ENCODE peak calls at places on chromosomes 7 and 10, in six cellular contexts. R is heart left ventricle, O is sigmoid colon, Z is HL-60, W is psoas muscle, Y is GM23338. X is an unnamed sample.
A peak's percentile ranks its signal among the peaks of the same experiment; 100 is the strongest.

GRCh38 chr10:79068203-79068561 is 584 bp upstream of the ZMIZ1 start:
- DNase-seq in Z (no peak), R (no peak), Y (peak; percentile 57), W (peak; percentile 37), O (no peak), X (no peak)

GRCh38 chr7:77455334-77455733 is 39.2 kb upstream of the GSAP start:
- DNase-seq in R (peak; percentile 35), Z (no peak), Y (no peak), O (no peak), W (peak; percentile 74), X (peak; percentile 46)

GRCh38 chr7:7327423-7327822 is 145.1 kb downstream of the C1GALT1 start:
- DNase-seq in Y (no peak), R (no peak), O (no peak), Z (no peak), W (no peak), X (no peak)

GRCh38 chr7:45394117-45394708 is 180.0 kb upstream of the ADCY1 start:
- DNase-seq in R (no peak), Y (no peak), W (no peak), Z (no peak), O (no peak), X (no peak)

GRCh38 chr10:14032406-14032998 is 298.2 kb downstream of the FRMD4A start:
- DNase-seq in Y (peak; percentile 88), O (no peak), R (no peak), W (no peak), Z (no peak), X (no peak)

GRCh38 chr7:102044984-102045673 is 227.7 kb downstream of the CUX1 start:
- DNase-seq in O (peak; percentile 79), W (peak; percentile 52), R (peak; percentile 41), Y (no peak), Z (peak; percentile 70), X (peak; percentile 75)

GRCh38 chr7:113521468-113521867 is 397.3 kb downstream of the PPP1R3A start:
- DNase-seq in Y (no peak), R (no peak), Z (no peak), O (no peak), W (no peak), X (no peak)

GRCh38 chr7:33873981-33874750 is 31.2 kb upstream of the BMPER start:
- DNase-seq in R (no peak), Y (no peak), Z (no peak), W (no peak), O (no peak), X (no peak)

GRCh38 chr7:32116436-32116835 is 46.2 kb upstream of the PDE1C start:
- DNase-seq in R (no peak), Y (peak; percentile 2), Z (no peak), W (no peak), O (no peak), X (no peak)

GRCh38 chr7:131225619-131226101 is 102.0 kb upstream of the MKLN1 start:
- DNase-seq in O (peak; percentile 84), Y (no peak), R (peak; percentile 42), W (peak; percentile 37), Z (no peak), X (no peak)

GRCh38 chr7:34158754-34159153 is 253.4 kb downstream of the BMPER start:
- DNase-seq in Y (peak; percentile 57), O (no peak), R (no peak), Z (no peak), W (peak; percentile 45), X (no peak)

GRCh38 chr7:39130740-39131538 is 153.2 kb downstream of the POU6F2 start:
- DNase-seq in O (no peak), W (no peak), Y (peak; percentile 22), Z (no peak), R (no peak), X (no peak)

GRCh38 chr10:78471326-78471722 is 437.7 kb downstream of the RPS24 start:
- DNase-seq in Z (no peak), Y (no peak), O (no peak), W (no peak), R (no peak), X (no peak)

GRCh38 chr7:70392282-70392681 is 739.7 kb upstream of the GALNT17 start:
- DNase-seq in Y (no peak), W (no peak), Z (no peak), O (no peak), R (no peak), X (peak; percentile 9)

GRCh38 chr10:118259288-118259906 is 82.7 kb downstream of the FAM204A start:
- DNase-seq in W (no peak), O (no peak), Z (peak; percentile 1), R (no peak), Y (peak; percentile 80), X (no peak)

GRCh38 chr10:125982256-125982948 is 86.0 kb downstream of the FANK1 start:
- DNase-seq in O (no peak), Z (peak; percentile 1), Y (peak; percentile 88), R (peak; percentile 32), W (no peak), X (peak; percentile 26)

GRCh38 chr7:41224063-41224763 is 478.7 kb downstream of the INHBA start:
- DNase-seq in Y (no peak), Z (no peak), W (no peak), O (no peak), R (no peak), X (no peak)

GRCh38 chr10:131811239-131812011 is 89.4 kb upstream of the PPP2R2D start:
- DNase-seq in Y (no peak), R (no peak), O (peak; percentile 56), Z (no peak), W (no peak), X (no peak)

GRCh38 chr7:149686001-149686400 is 87.4 kb downstream of the ZNF467 start:
- DNase-seq in Z (peak; percentile 64), Y (no peak), R (no peak), W (no peak), O (no peak), X (peak; percentile 52)

GRCh38 chr7:155935005-155935557 is 122.8 kb upstream of the SHH start:
- DNase-seq in R (no peak), O (no peak), Z (no peak), Y (no peak), W (no peak), X (no peak)

GRCh38 chr10:127990846-127991542 is 84.1 kb downstream of the PTPRE start:
- DNase-seq in O (peak; percentile 64), Z (no peak), Y (no peak), W (no peak), R (no peak), X (peak; percentile 17)

GRCh38 chr10:114632869-114633715 is 25.0 kb downstream of the ABLIM1 start:
- DNase-seq in Y (no peak), O (peak; percentile 68), Z (no peak), W (peak; percentile 36), R (peak; percentile 59), X (peak; percentile 83)

GRCh38 chr7:155090647-155091046 is 20.5 kb downstream of the HTR5A start:
- DNase-seq in Y (no peak), Z (no peak), W (no peak), O (no peak), R (no peak), X (no peak)

GRCh38 chr10:122462533-122463465 is 1.4 kb downstream of the HTRA1 start:
- DNase-seq in O (peak; percentile 88), W (peak; percentile 77), Y (no peak), Z (no peak), R (peak; percentile 65), X (no peak)

GRCh38 chr7:107330478-107330877 is 139.4 kb upstream of the GPR22 start:
- DNase-seq in Y (no peak), Z (no peak), W (no peak), O (no peak), R (no peak), X (no peak)

GRCh38 chr7:114026486-114027089 is 107.8 kb upstream of the PPP1R3A start:
- DNase-seq in Y (peak; percentile 86), R (no peak), W (no peak), Z (no peak), O (no peak), X (no peak)

GRCh38 chr7:36565792-36566356 is 158.4 kb downstream of the AOAH start:
- DNase-seq in Z (peak; percentile 8), W (no peak), Y (no peak), R (no peak), O (no peak), X (no peak)

GRCh38 chr7:51021906-51022570 is 239.3 kb upstream of the GRB10 start:
- DNase-seq in Z (no peak), W (no peak), O (no peak), Y (no peak), R (no peak), X (no peak)

GRCh38 chr10:32005050-32005449 is 51.2 kb downstream of the KIF5B start:
- DNase-seq in W (no peak), Z (no peak), Y (peak; percentile 75), R (no peak), O (no peak), X (no peak)

GRCh38 chr10:5945203-5945534 is 32.2 kb downstream of the IL15RA start:
- DNase-seq in W (no peak), O (no peak), Y (no peak), R (peak; percentile 33), Z (no peak), X (no peak)

GRCh38 chr10:27446091-27446918 is 57.8 kb upstream of the RAB18 start:
- DNase-seq in Y (peak; percentile 60), R (no peak), W (no peak), O (no peak), Z (no peak), X (peak; percentile 16)

GRCh38 chr10:19652750-19653149 is 163.5 kb upstream of the PLXDC2 start:
- DNase-seq in R (no peak), W (no peak), Y (no peak), O (no peak), Z (no peak), X (no peak)

GRCh38 chr10:48507494-48507893 is 97.4 kb downstream of the ARHGAP22 start:
- DNase-seq in O (no peak), R (no peak), Z (no peak), Y (no peak), W (no peak), X (no peak)

GRCh38 chr7:36188266-36188665 is 35.2 kb downstream of the EEPD1 start:
- DNase-seq in Y (no peak), Z (no peak), O (no peak), R (no peak), W (no peak), X (no peak)

GRCh38 chr10:6333086-6333485 is 130.4 kb downstream of the PFKFB3 start:
- DNase-seq in Y (no peak), O (no peak), R (no peak), Z (no peak), W (no peak), X (no peak)

GRCh38 chr10:113027230-113027573 is 77.2 kb downstream of the TCF7L2 start:
- DNase-seq in Z (no peak), Y (no peak), R (no peak), W (no peak), O (no peak), X (no peak)
- H3K4me3 ChIP-seq in Z (no peak overlapping the region), Y (no peak overlapping the region), R (no peak overlapping the region), W (no peak overlapping the region), O (no peak overlapping the region), X (no peak overlapping the region)

GRCh38 chr7:1758859-1759521 is 88.9 kb downstream of the ELFN1 start:
- DNase-seq in R (peak; percentile 56), O (no peak), W (no peak), Z (no peak), Y (no peak), X (no peak)
- TF ChIP-seq CTCF in R (no peak), O (no peak), W (no peak), Z (no peak), Y (no peak), X (no peak)

GRCh38 chr10:4532976-4533375 is 293.0 kb upstream of the AKR1E2 start:
- DNase-seq in Y (no peak), W (no peak), O (no peak), R (no peak), Z (no peak), X (no peak)
- H3K4me3 ChIP-seq in Y (no peak overlapping the region), W (no peak overlapping the region), O (no peak overlapping the region), R (no peak overlapping the region), Z (no peak overlapping the region), X (no peak overlapping the region)

GRCh38 chr10:2938869-2939268 is 128.5 kb upstream of the PFKP start:
- DNase-seq in R (no peak), Z (no peak), Y (no peak), W (no peak), O (no peak), X (no peak)
- TF ChIP-seq CTCF in R (peak; percentile 16), Z (no peak), Y (no peak), W (no peak), O (no peak), X (no peak)